ENCODE peak calls at places on chromosome 11, in five cellular contexts. V is A549, I is BE2C, W is K562, N is adrenal gland. P is an unnamed sample.
A peak's percentile ranks its signal among the peaks of the same experiment; 100 is the strongest.

GRCh38 chr11:34480339-34480738 is 33.3 kb downstream of the ELF5 start:
- DNase-seq in V (no peak), I (no peak), W (no peak), N (no peak), P (no peak)

GRCh38 chr11:60127311-60127811 is 38.9 kb downstream of the MS4A2 start:
- DNase-seq in V (no peak), I (no peak), W (peak; percentile 60), N (no peak), P (no peak)

GRCh38 chr11:76939219-76939631 is 78.5 kb downstream of the ACER3 start:
- DNase-seq in V (no peak), I (no peak), W (no peak), N (no peak), P (no peak)

GRCh38 chr11:74001822-74002286 is 7.0 kb downstream of the UCP3 start:
- DNase-seq in V (no peak), I (no peak), W (no peak), N (no peak), P (no peak)

GRCh38 chr11:92130432-92130831 is 94.2 kb upstream of the FAT3 start:
- DNase-seq in V (no peak), I (no peak), W (no peak), N (no peak), P (no peak)

GRCh38 chr11:10920205-10920604 is 62.4 kb upstream of the ZBED5 start:
- DNase-seq in V (no peak), I (no peak), W (peak; percentile 88), N (no peak), P (no peak)

GRCh38 chr11:112211556-112211955 is 14.7 kb upstream of the PTS start:
- DNase-seq in V (no peak), I (no peak), W (no peak), N (no peak), P (no peak)

GRCh38 chr11:57539342-57539741 is 1.9 kb downstream of the SMTNL1 start:
- DNase-seq in V (no peak), I (no peak), W (no peak), N (no peak), P (no peak)

GRCh38 chr11:18714443-18714780 is 11.6 kb downstream of the IGSF22 start:
- DNase-seq in V (no peak), I (no peak), W (no peak), N (no peak), P (no peak)

GRCh38 chr11:14638561-14638960 is 5.0 kb upstream of the PDE3B start:
- DNase-seq in V (no peak), I (no peak), W (no peak), N (no peak), P (no peak)

DNA sequence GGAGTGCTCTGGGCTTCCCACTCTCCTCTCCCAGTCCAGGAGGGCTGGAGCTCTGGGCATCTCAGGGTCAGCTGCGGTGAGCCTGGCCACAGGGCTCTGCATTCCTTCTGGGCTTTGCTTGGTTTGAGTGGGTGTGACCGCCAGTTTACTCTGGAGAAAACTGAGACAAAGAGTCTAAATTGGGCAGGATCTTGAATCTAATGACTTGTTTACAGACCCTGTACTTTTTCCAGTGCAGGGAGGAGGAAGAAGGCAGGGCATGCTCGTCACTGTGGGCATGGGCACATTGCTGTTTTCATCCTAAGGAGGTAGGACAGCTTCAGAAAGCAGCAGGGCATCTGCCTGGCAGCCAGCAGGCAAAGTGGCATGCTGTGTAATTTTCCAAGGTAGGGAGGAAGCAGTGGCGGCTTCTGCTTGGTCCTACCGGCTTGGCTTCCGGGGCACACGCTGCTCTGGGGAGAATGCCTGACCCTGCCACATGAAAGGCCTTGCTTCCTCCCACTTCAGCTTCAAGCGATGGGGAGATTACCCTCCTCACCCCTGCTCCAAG is 22.9 kb downstream of the FLI1 start:
- DNase-seq in V (no peak), I (no peak), W (no peak), N (no peak), P (peak; percentile 51)
- H3K4me3 ChIP-seq in V (no peak overlapping the region), I (no peak overlapping the region), W (no peak overlapping the region), N (no peak overlapping the region), P (no peak overlapping the region)

GRCh38 chr11:95802806-95803205 is 12.5 kb downstream of the CEP57 start:
- DNase-seq in V (no peak), I (no peak), W (no peak), N (no peak), P (no peak)

GRCh38 chr11:95799531-95799930 is 9.2 kb downstream of the CEP57 start:
- DNase-seq in V (no peak), I (no peak), W (no peak), N (no peak), P (no peak)

GRCh38 chr11:95805869-95806268 is 15.6 kb downstream of the CEP57 start:
- DNase-seq in V (no peak), I (no peak), W (no peak), N (no peak), P (no peak)

DNA sequence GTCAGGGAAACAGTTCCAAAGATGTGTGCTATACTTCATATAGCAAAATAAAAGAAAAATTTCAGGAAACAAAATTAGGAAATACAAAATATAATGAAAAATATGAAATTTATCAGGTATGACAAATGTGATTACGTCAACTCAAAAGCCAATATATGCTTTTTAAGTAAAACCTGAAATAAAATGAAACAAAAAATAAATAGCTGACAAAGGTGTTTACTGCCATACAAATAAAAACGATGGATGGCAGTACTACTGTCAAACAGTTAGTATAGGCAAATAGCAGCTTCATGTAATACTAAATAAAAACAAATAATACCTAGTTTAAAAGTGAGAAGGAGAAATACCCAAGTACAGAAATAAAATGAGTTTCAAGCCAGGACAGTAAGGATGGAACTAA is 13.7 kb downstream of the CEP57 start:
- DNase-seq in V (no peak), I (no peak), W (no peak), N (no peak), P (no peak)
- H3K4me1 ChIP-seq in V (no peaks in the 10 kb centered on the region), I (no peaks in the 10 kb centered on the region), W (no peaks in the 10 kb centered on the region), N (no peaks in the 10 kb centered on the region), P (peaks cover 4% of the 10 kb centered on the region)

GRCh38 chr11:126403658-126404057 is 48.2 kb downstream of the ST3GAL4 start:
- DNase-seq in V (no peak), I (no peak), W (no peak), N (no peak), P (no peak)
- H3K4me3 ChIP-seq in V (no peak overlapping the region), I (no peak overlapping the region), W (no peak overlapping the region), N (no peak overlapping the region), P (no peak overlapping the region)

DNA sequence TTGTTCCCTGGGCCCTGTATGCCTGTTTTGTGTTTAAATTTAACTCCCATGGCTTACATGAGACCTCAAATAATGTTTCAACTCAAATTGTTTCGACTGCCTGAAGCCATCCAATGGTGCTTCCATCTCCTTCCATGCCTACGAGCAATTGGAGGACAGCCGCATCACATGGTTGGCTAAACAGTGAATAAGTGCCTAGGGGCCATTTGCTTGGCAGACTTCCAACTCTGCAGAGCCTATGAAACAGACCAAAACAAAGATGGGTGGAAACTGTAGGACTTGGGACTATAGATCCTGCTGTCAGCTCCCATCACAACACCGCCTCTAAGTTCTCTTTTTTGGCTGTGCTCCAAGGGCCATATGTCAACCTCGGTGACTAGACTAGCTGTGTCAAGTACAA is 84.1 kb downstream of the PARVA start:
- DNase-seq in V (no peak), I (peak; percentile 85), W (no peak), N (peak; percentile 48), P (no peak)
- H3K4me1 ChIP-seq in V (no peaks in the 10 kb centered on the region), I (peaks cover 5% of the 10 kb centered on the region), W (peaks cover 2% of the 10 kb centered on the region), N (no peaks in the 10 kb centered on the region), P (peaks cover 25% of the 10 kb centered on the region)